ENCODE peak calls at places on chromosomes 6 and 20, in nine cellular contexts. Q is iris pigment epithelial cell, M is AG04450, L is SK-N-SH, Z is NCI-H2171 treated with DMSO at 0.1 percent for 48 hours, V is NCI-H446, J is T47D, O is HuH-7, T is Calu3. S is an unnamed sample.

GRCh38 chr6:56757585-56757984 is 114.9 kb upstream of the DST start:
- DNase-seq in Q (peak; percentile 75), M (no peak), L (no peak), Z (no peak), V (peak; percentile 40), J (no peak), O (no peak), T (peak; percentile 54), S (peak; percentile 67)

GRCh38 chr6:1542335-1542734 is 67.4 kb upstream of the FOXC1 start:
- DNase-seq in Q (no peak), M (no peak), L (no peak), Z (no peak), V (no peak), J (no peak), O (no peak), T (no peak), S (no peak)

GRCh38 chr20:34111057-34111711 is 859 bp downstream of the EIF2S2 start:
- DNase-seq in Q (peak; percentile 93), M (no peak), L (peak; percentile 31), Z (peak; percentile 17), V (no peak), J (no peak), O (no peak), T (peak; percentile 26), S (peak; percentile 40)

GRCh38 chr6:97669191-97669651 is 386.2 kb upstream of the MMS22L start:
- DNase-seq in Q (peak; percentile 31), M (no peak), L (peak; percentile 15), Z (peak; percentile 15), V (peak; percentile 57), J (no peak), O (no peak), T (no peak), S (peak; percentile 3)

GRCh38 chr20:50824137-50824536 is 29.3 kb downstream of the BCAS4 start:
- DNase-seq in Q (peak; percentile 86), M (peak; percentile 29), L (no peak), Z (no peak), V (no peak), J (no peak), O (no peak), T (peak; percentile 66), S (no peak)

GRCh38 chr6:147950623-147950987 is 392.0 kb upstream of the SASH1 start:
- DNase-seq in Q (peak; percentile 74), M (no peak), L (no peak), Z (no peak), V (no peak), J (no peak), O (no peak), T (no peak), S (no peak)

GRCh38 chr6:4905858-4906257 is 98.0 kb downstream of the RPP40 start:
- DNase-seq in Q (no peak), M (no peak), L (no peak), Z (no peak), V (no peak), J (no peak), O (no peak), T (no peak), S (no peak)

GRCh38 chr20:20255104-20255503 is 112.8 kb upstream of the INSM1 start:
- DNase-seq in Q (no peak), M (no peak), L (no peak), Z (no peak), V (no peak), J (no peak), O (no peak), T (no peak), S (no peak)

GRCh38 chr6:33118525-33119123 is 42.8 kb downstream of the HLA-DPB1 start:
- DNase-seq in Q (peak; percentile 23), M (peak; percentile 8), L (peak; percentile 46), Z (peak; percentile 62), V (peak; percentile 55), J (peak; percentile 31), O (no peak), T (peak; percentile 41), S (peak; percentile 69)

GRCh38 chr6:162178666-162179065 is 548.9 kb downstream of the PRKN start:
- DNase-seq in Q (no peak), M (no peak), L (no peak), Z (no peak), V (no peak), J (no peak), O (no peak), T (no peak), S (no peak)

GRCh38 chr6:7684843-7685242 is 41.1 kb upstream of the BMP6 start:
- DNase-seq in Q (no peak), M (no peak), L (no peak), Z (no peak), V (no peak), J (no peak), O (no peak), T (no peak), S (no peak)

GRCh38 chr6:110979565-110980096 is 2.2 kb upstream of the RPF2 start:
- DNase-seq in Q (no peak), M (no peak), L (no peak), Z (no peak), V (no peak), J (no peak), O (no peak), T (no peak), S (no peak)

GRCh38 chr6:28353981-28354676 is 4.4 kb downstream of the ZKSCAN3 start:
- DNase-seq in Q (peak; percentile 12), M (no peak), L (no peak), Z (no peak), V (no peak), J (no peak), O (no peak), T (peak; percentile 46), S (no peak)

GRCh38 chr6:1310628-1311399 is 1.1 kb upstream of the FOXQ1 start:
- DNase-seq in Q (no peak), M (no peak), L (no peak), Z (no peak), V (no peak), J (peak; percentile 74), O (no peak), T (peak; percentile 72), S (peak; percentile 73)

GRCh38 chr6:55980627-55981211 is 105.3 kb upstream of the BMP5 start:
- DNase-seq in Q (peak; percentile 30), M (no peak), L (peak; percentile 29), Z (peak; percentile 44), V (peak; percentile 73), J (peak; percentile 16), O (peak; percentile 2), T (peak; percentile 46), S (peak; percentile 65)

GRCh38 chr20:56827763-56828162 is 198.7 kb downstream of the TFAP2C start:
- DNase-seq in Q (no peak), M (no peak), L (no peak), Z (no peak), V (no peak), J (no peak), O (no peak), T (no peak), S (no peak)

GRCh38 chr6:18211338-18211737 is 53.0 kb downstream of the DEK start:
- DNase-seq in Q (no peak), M (no peak), L (no peak), Z (no peak), V (no peak), J (no peak), O (no peak), T (no peak), S (no peak)

GRCh38 chr6:62285612-62286469 is at the start of gene KHDRBS2:
- DNase-seq in Q (peak; percentile 17), M (no peak), L (peak; percentile 30), Z (peak; percentile 46), V (peak; percentile 67), J (no peak), O (no peak), T (no peak), S (peak; percentile 95)

GRCh38 chr6:44224154-44224977 is 971 bp downstream of the SLC29A1 start:
- DNase-seq in Q (no peak), M (no peak), L (peak; percentile 66), Z (no peak), V (peak; percentile 17), J (no peak), O (no peak), T (peak; percentile 29), S (no peak)

GRCh38 chr6:16563628-16564240 is 197.5 kb downstream of the ATXN1 start:
- DNase-seq in Q (no peak), M (no peak), L (no peak), Z (no peak), V (no peak), J (no peak), O (no peak), T (no peak), S (no peak)

GRCh38 chr6:38131527-38131965 is 312.0 kb downstream of the ZFAND3 start:
- DNase-seq in Q (peak; percentile 96), M (peak; percentile 91), L (no peak), Z (no peak), V (no peak), J (no peak), O (no peak), T (no peak), S (no peak)

GRCh38 chr6:143271024-143271423 is 179.5 kb downstream of the ADAT2 start:
- DNase-seq in Q (peak; percentile 48), M (peak; percentile 61), L (peak; percentile 67), Z (peak; percentile 54), V (peak; percentile 94), J (no peak), O (no peak), T (no peak), S (peak; percentile 36)

GRCh38 chr20:41131594-41132387 is 5.6 kb upstream of the PLCG1 start:
- DNase-seq in Q (no peak), M (no peak), L (no peak), Z (no peak), V (no peak), J (no peak), O (no peak), T (no peak), S (no peak)

GRCh38 chr6:168709034-168709433 is 268.1 kb downstream of the SMOC2 start:
- DNase-seq in Q (no peak), M (no peak), L (no peak), Z (no peak), V (no peak), J (no peak), O (no peak), T (no peak), S (no peak)

GRCh38 chr20:51196991-51197651 is 174.2 kb upstream of the KCNG1 start:
- DNase-seq in Q (no peak), M (no peak), L (no peak), Z (no peak), V (no peak), J (no peak), O (no peak), T (no peak), S (no peak)

GRCh38 chr20:35743693-35744491 is 1.8 kb upstream of the RBM39 start:
- DNase-seq in Q (peak; percentile 51), M (no peak), L (no peak), Z (no peak), V (no peak), J (no peak), O (no peak), T (no peak), S (no peak)